ENCODE peak calls at places on chromosomes 1 and 21, in five cellular contexts. C, R, D, L and U are unnamed samples.

GRCh38 chr1:206898909-206899431 is 1.7 kb downstream of the IL24 start:
- DNase-seq in D (no peak), R (no peak), C (no peak), L (no peak), U (no peak)

GRCh38 chr21:40254540-40255455 is 387.6 kb downstream of the PCP4 start:
- DNase-seq in L (no peak), C (peak), D (no peak), R (no peak), U (no peak)

GRCh38 chr1:203448521-203449061 is 27.0 kb upstream of the PRELP start:
- DNase-seq in D (no peak), L (no peak), R (no peak), C (no peak), U (no peak)

GRCh38 chr1:167812972-167813371 is 91.2 kb downstream of the MPZL1 start:
- DNase-seq in L (no peak), D (no peak), R (no peak), C (no peak), U (no peak)

GRCh38 chr1:50603274-50604271 is 180.3 kb upstream of the DMRTA2 start:
- DNase-seq in C (peak), R (no peak), D (no peak), L (no peak), U (no peak)

GRCh38 chr1:116679091-116679827 is 11.7 kb upstream of the IGSF3 start:
- DNase-seq in D (no peak), R (no peak), L (no peak), C (no peak), U (no peak)

GRCh38 chr1:205582471-205583291 is 49.1 kb downstream of the ELK4 start:
- DNase-seq in L (no peak), C (no peak), D (no peak), R (no peak), U (peak)

GRCh38 chr1:156859523-156860112 is 701 bp upstream of the INSRR start:
- DNase-seq in R (peak), L (no peak), C (no peak), D (no peak), U (no peak)

GRCh38 chr1:231186356-231187115 is 24.7 kb downstream of the TRIM67 start:
- DNase-seq in L (no peak), R (no peak), D (no peak), C (no peak), U (no peak)

GRCh38 chr1:16300436-16300835 is 51.8 kb downstream of the FBXO42 start:
- DNase-seq in R (no peak), D (no peak), C (no peak), L (no peak), U (no peak)

GRCh38 chr1:66262233-66262632 is 271.7 kb upstream of the SGIP1 start:
- DNase-seq in C (peak), D (no peak), L (no peak), R (peak), U (no peak)

GRCh38 chr1:204958325-204959307 is 84.4 kb upstream of the CNTN2 start:
- DNase-seq in R (no peak), L (no peak), D (no peak), C (no peak), U (no peak)

GRCh38 chr1:213376862-213377372 is 325.9 kb downstream of the RPS6KC1 start:
- DNase-seq in D (no peak), C (peak), R (no peak), L (no peak), U (no peak)

GRCh38 chr1:245045087-245045881 is 109.5 kb upstream of the KIF26B start:
- DNase-seq in C (no peak), D (no peak), L (no peak), R (peak), U (no peak)

GRCh38 chr1:231594123-231594522 is 32.5 kb upstream of the DISC1 start:
- DNase-seq in L (no peak), C (no peak), R (no peak), D (no peak), U (no peak)

GRCh38 chr21:38679531-38679930 is 126.2 kb upstream of the ETS2 start:
- DNase-seq in D (no peak), C (peak), R (no peak), L (no peak), U (no peak)

GRCh38 chr1:8876099-8876496 is 2.4 kb downstream of the ENO1 start:
- DNase-seq in D (no peak), C (no peak), R (no peak), L (no peak), U (no peak)

GRCh38 chr1:201795066-201795465 is 33.9 kb upstream of the IPO9 start:
- DNase-seq in D (no peak), R (peak), L (no peak), C (no peak), U (no peak)

GRCh38 chr1:177780096-177780700 is 189.7 kb downstream of the SEC16B start:
- DNase-seq in L (no peak), C (peak), D (no peak), R (peak), U (peak)

GRCh38 chr1:7110306-7110705 is 325.1 kb downstream of the CAMTA1 start:
- DNase-seq in D (no peak), L (no peak), R (no peak), C (peak), U (no peak)

GRCh38 chr1:47334765-47335435 is 1.3 kb downstream of the CMPK1 start:
- DNase-seq in R (no peak), L (no peak), C (no peak), D (no peak), U (no peak)

GRCh38 chr1:202143011-202143767 is 1.3 kb downstream of the ARL8A start:
- DNase-seq in D (peak), C (no peak), R (no peak), L (no peak), U (no peak)

GRCh38 chr1:32242341-32242851 is 4.6 kb upstream of the FAM167B start:
- DNase-seq in L (no peak), C (no peak), R (no peak), D (no peak), U (peak)

GRCh38 chr1:220886470-220887201 is 7.4 kb downstream of the HLX start:
- DNase-seq in D (no peak), L (no peak), R (no peak), C (no peak), U (no peak)

GRCh38 chr1:43446881-43447835 is 6.6 kb downstream of the HYI start:
- DNase-seq in C (peak), D (peak), L (no peak), R (no peak), U (no peak)

GRCh38 chr1:208835082-208835467 is 590.9 kb upstream of the PLXNA2 start:
- DNase-seq in R (no peak), L (no peak), D (no peak), C (no peak), U (no peak)

GRCh38 chr1:36034692-36035091 is 49.2 kb upstream of the TEKT2 start:
- DNase-seq in C (peak), D (no peak), L (no peak), R (no peak), U (no peak)

GRCh38 chr21:41598561-41599511 is 90.9 kb upstream of the TMPRSS2 start:
- DNase-seq in R (peak), C (no peak), D (peak), L (no peak), U (peak)

GRCh38 chr1:206556748-206557635 is 49.7 kb downstream of the RASSF5 start:
- DNase-seq in L (peak), D (peak), R (peak), C (peak), U (peak)

GRCh38 chr1:39623053-39623452 is 16.4 kb downstream of the HEYL start:
- DNase-seq in C (no peak), D (peak), L (no peak), R (no peak), U (no peak)

GRCh38 chr21:29938968-29939858 is 583 bp downstream of the GRIK1 start:
- DNase-seq in R (peak), L (no peak), C (no peak), D (no peak), U (no peak)

GRCh38 chr1:228342627-228343210 is 63.9 kb downstream of the TRIM11 start:
- DNase-seq in L (no peak), R (no peak), C (no peak), D (peak), U (no peak)

GRCh38 chr1:9391620-9392019 is 98.9 kb downstream of the SPSB1 start:
- DNase-seq in C (no peak), R (no peak), D (no peak), L (no peak), U (no peak)